ENCODE peak calls at places on chromosomes 16 and 17, in nine cellular contexts. One of them, this sample, is unnamed. For H3K4me1, the result is how much of the 10 kb centered on the place peaks cover.

GRCh38 chr17:65485388-65486299 is 75.8 kb downstream of the AXIN2 start:
- DNase-seq in heart right ventricle: no peak
- DNase-seq in CD8-positive, alpha-beta T cell: no peak
- DNase-seq in IMR-90: no peak
- DNase-seq in aorta: peak
- DNase-seq in SK-N-SH: no peak
- DNase-seq in A549: no peak
- DNase-seq in neuronal stem cell: no peak
- DNase-seq in cardiac muscle cell: no peak
- DNase-seq in this sample: no peak

GRCh38 chr17:17508019-17508535 is 11.9 kb upstream of the RASD1 start:
- DNase-seq in cardiac muscle cell: no peak
- DNase-seq in CD8-positive, alpha-beta T cell: no peak
- DNase-seq in aorta: no peak
- DNase-seq in A549: no peak
- DNase-seq in IMR-90: no peak
- DNase-seq in SK-N-SH: no peak
- DNase-seq in heart right ventricle: no peak
- DNase-seq in neuronal stem cell: no peak
- DNase-seq in this sample: no peak

GRCh38 chr16:11752856-11753255 is 10.2 kb upstream of the TXNDC11 start:
- DNase-seq in A549: no peak
- DNase-seq in aorta: no peak
- DNase-seq in neuronal stem cell: no peak
- DNase-seq in heart right ventricle: no peak
- DNase-seq in IMR-90: no peak
- DNase-seq in CD8-positive, alpha-beta T cell: no peak
- DNase-seq in SK-N-SH: no peak
- DNase-seq in cardiac muscle cell: no peak
- DNase-seq in this sample: no peak

GRCh38 chr17:57609125-57609877 is 135.8 kb downstream of the CCDC182 start:
- DNase-seq in cardiac muscle cell: no peak
- DNase-seq in A549: no peak
- DNase-seq in heart right ventricle: no peak
- DNase-seq in SK-N-SH: no peak
- DNase-seq in aorta: no peak
- DNase-seq in CD8-positive, alpha-beta T cell: no peak
- DNase-seq in neuronal stem cell: no peak
- DNase-seq in IMR-90: no peak
- DNase-seq in this sample: no peak

GRCh38 chr17:1561420-1562177 is 993 bp downstream of the PITPNA start:
- DNase-seq in SK-N-SH: peak
- DNase-seq in A549: peak
- DNase-seq in IMR-90: no peak
- DNase-seq in heart right ventricle: no peak
- DNase-seq in cardiac muscle cell: peak
- DNase-seq in CD8-positive, alpha-beta T cell: peak
- DNase-seq in aorta: no peak
- DNase-seq in neuronal stem cell: no peak
- DNase-seq in this sample: peak

GRCh38 chr17:80126449-80126715 is 20.5 kb downstream of the EIF4A3 start:
- DNase-seq in CD8-positive, alpha-beta T cell: no peak
- DNase-seq in aorta: no peak
- DNase-seq in neuronal stem cell: no peak
- DNase-seq in IMR-90: no peak
- DNase-seq in heart right ventricle: no peak
- DNase-seq in SK-N-SH: no peak
- DNase-seq in cardiac muscle cell: no peak
- DNase-seq in A549: no peak
- DNase-seq in this sample: no peak

GRCh38 chr16:12113581-12114375 is 137.2 kb downstream of the SNX29 start:
- DNase-seq in cardiac muscle cell: no peak
- DNase-seq in IMR-90: no peak
- DNase-seq in A549: no peak
- DNase-seq in heart right ventricle: no peak
- DNase-seq in aorta: no peak
- DNase-seq in SK-N-SH: peak
- DNase-seq in neuronal stem cell: no peak
- DNase-seq in CD8-positive, alpha-beta T cell: no peak
- DNase-seq in this sample: no peak

GRCh38 chr17:75707096-75707720 is 14.1 kb upstream of the ITGB4 start:
- DNase-seq in SK-N-SH: no peak
- DNase-seq in heart right ventricle: no peak
- DNase-seq in cardiac muscle cell: no peak
- DNase-seq in A549: peak
- DNase-seq in neuronal stem cell: no peak
- DNase-seq in aorta: no peak
- DNase-seq in CD8-positive, alpha-beta T cell: no peak
- DNase-seq in IMR-90: no peak
- DNase-seq in this sample: no peak

GRCh38 chr16:58509256-58510096 is 5.8 kb upstream of the SETD6 start:
- DNase-seq in cardiac muscle cell: no peak
- DNase-seq in CD8-positive, alpha-beta T cell: no peak
- DNase-seq in aorta: no peak
- DNase-seq in IMR-90: no peak
- DNase-seq in SK-N-SH: no peak
- DNase-seq in neuronal stem cell: no peak
- DNase-seq in heart right ventricle: no peak
- DNase-seq in A549: no peak
- DNase-seq in this sample: peak

GRCh38 chr16:48629016-48629415 is 19.0 kb upstream of the N4BP1 start:
- DNase-seq in CD8-positive, alpha-beta T cell: no peak
- DNase-seq in cardiac muscle cell: no peak
- DNase-seq in A549: no peak
- DNase-seq in heart right ventricle: no peak
- DNase-seq in SK-N-SH: no peak
- DNase-seq in neuronal stem cell: no peak
- DNase-seq in aorta: no peak
- DNase-seq in IMR-90: no peak
- DNase-seq in this sample: no peak

GRCh38 chr16:77306050-77306616 is 106.9 kb downstream of the SYCE1L start:
- DNase-seq in SK-N-SH: no peak
- DNase-seq in neuronal stem cell: no peak
- DNase-seq in IMR-90: no peak
- DNase-seq in cardiac muscle cell: no peak
- DNase-seq in CD8-positive, alpha-beta T cell: no peak
- DNase-seq in aorta: no peak
- DNase-seq in A549: no peak
- DNase-seq in heart right ventricle: no peak
- DNase-seq in this sample: no peak

GRCh38 chr17:8631554-8631877 is 991 bp upstream of the MYH10 start:
- DNase-seq in cardiac muscle cell: no peak
- DNase-seq in aorta: no peak
- DNase-seq in IMR-90: peak
- DNase-seq in neuronal stem cell: no peak
- DNase-seq in A549: no peak
- DNase-seq in CD8-positive, alpha-beta T cell: no peak
- DNase-seq in heart right ventricle: no peak
- DNase-seq in SK-N-SH: no peak
- DNase-seq in this sample: no peak

GRCh38 chr16:61937646-61938045 is 98.6 kb downstream of the CDH8 start:
- DNase-seq in CD8-positive, alpha-beta T cell: no peak
- DNase-seq in IMR-90: no peak
- DNase-seq in cardiac muscle cell: no peak
- DNase-seq in A549: no peak
- DNase-seq in neuronal stem cell: no peak
- DNase-seq in aorta: no peak
- DNase-seq in heart right ventricle: no peak
- DNase-seq in SK-N-SH: no peak
- DNase-seq in this sample: no peak

GRCh38 chr17:61360318-61360717 is 39.3 kb upstream of the TBX2 start:
- DNase-seq in SK-N-SH: no peak
- DNase-seq in cardiac muscle cell: no peak
- DNase-seq in A549: no peak
- DNase-seq in neuronal stem cell: no peak
- DNase-seq in aorta: no peak
- DNase-seq in heart right ventricle: no peak
- DNase-seq in IMR-90: no peak
- DNase-seq in CD8-positive, alpha-beta T cell: no peak
- DNase-seq in this sample: no peak

GRCh38 chr17:63086483-63087185 is 120.6 kb downstream of the TANC2 start:
- DNase-seq in cardiac muscle cell: no peak
- DNase-seq in aorta: no peak
- DNase-seq in SK-N-SH: no peak
- DNase-seq in heart right ventricle: no peak
- DNase-seq in A549: no peak
- DNase-seq in neuronal stem cell: no peak
- DNase-seq in CD8-positive, alpha-beta T cell: no peak
- DNase-seq in IMR-90: no peak
- DNase-seq in this sample: no peak

GRCh38 chr16:50881331-50881830 is 139.5 kb downstream of the CYLD start:
- DNase-seq in SK-N-SH: no peak
- DNase-seq in aorta: no peak
- DNase-seq in cardiac muscle cell: no peak
- DNase-seq in A549: no peak
- DNase-seq in CD8-positive, alpha-beta T cell: no peak
- DNase-seq in heart right ventricle: no peak
- DNase-seq in neuronal stem cell: no peak
- DNase-seq in IMR-90: no peak
- DNase-seq in this sample: no peak

GRCh38 chr16:85611205-85611454 is 2.0 kb upstream of the GSE1 start:
- DNase-seq in aorta: no peak
- DNase-seq in CD8-positive, alpha-beta T cell: no peak
- DNase-seq in SK-N-SH: no peak
- DNase-seq in cardiac muscle cell: peak
- DNase-seq in A549: no peak
- DNase-seq in neuronal stem cell: no peak
- DNase-seq in heart right ventricle: no peak
- DNase-seq in IMR-90: no peak
- DNase-seq in this sample: no peak

GRCh38 chr17:2867441-2868424 is 71.5 kb downstream of the RAP1GAP2 start:
- DNase-seq in neuronal stem cell: no peak
- DNase-seq in heart right ventricle: no peak
- DNase-seq in CD8-positive, alpha-beta T cell: no peak
- DNase-seq in A549: no peak
- DNase-seq in SK-N-SH: no peak
- DNase-seq in aorta: no peak
- DNase-seq in IMR-90: peak
- DNase-seq in cardiac muscle cell: no peak
- DNase-seq in this sample: no peak

GRCh38 chr17:48037036-48037881 is at the start of gene COPZ2:
- DNase-seq in heart right ventricle: peak
- DNase-seq in A549: peak
- DNase-seq in SK-N-SH: peak
- DNase-seq in neuronal stem cell: no peak
- DNase-seq in CD8-positive, alpha-beta T cell: peak
- DNase-seq in aorta: peak
- DNase-seq in cardiac muscle cell: peak
- DNase-seq in IMR-90: peak
- DNase-seq in this sample: peak
- H3K4me3 ChIP-seq in heart right ventricle: peak
- H3K4me3 ChIP-seq in A549: peak
- H3K4me3 ChIP-seq in SK-N-SH: peak
- H3K4me3 ChIP-seq in neuronal stem cell: peak
- H3K4me3 ChIP-seq in CD8-positive, alpha-beta T cell: peak
- H3K4me3 ChIP-seq in aorta: peak
- H3K4me3 ChIP-seq in cardiac muscle cell: peak
- H3K4me3 ChIP-seq in IMR-90: peak
- H3K4me3 ChIP-seq in this sample: peak

DNA sequence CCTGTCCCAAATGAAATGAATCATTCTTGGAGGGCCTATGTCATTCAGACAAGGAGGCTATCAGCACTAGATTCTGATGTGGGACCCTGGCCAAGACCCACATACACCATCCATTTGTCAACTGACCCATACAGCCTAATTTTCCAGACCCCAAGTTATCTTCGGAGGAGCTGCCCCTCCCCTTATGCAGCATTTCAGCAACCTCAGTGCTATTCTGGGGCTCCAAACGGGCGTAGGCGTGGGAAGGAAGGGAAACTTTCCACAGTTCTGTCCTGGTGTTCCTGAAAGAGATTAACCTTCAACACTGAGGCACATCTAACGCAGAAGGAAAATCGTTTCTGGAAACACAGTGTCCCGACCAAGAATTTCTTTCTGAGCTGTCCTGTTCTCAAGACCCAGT is 86.7 kb downstream of the MYH11 start:
- DNase-seq in CD8-positive, alpha-beta T cell: no peak
- DNase-seq in neuronal stem cell: no peak
- DNase-seq in IMR-90: no peak
- DNase-seq in cardiac muscle cell: no peak
- DNase-seq in aorta: peak
- DNase-seq in heart right ventricle: peak
- DNase-seq in A549: no peak
- DNase-seq in SK-N-SH: no peak
- DNase-seq in this sample: no peak
- H3K4me1 ChIP-seq in CD8-positive, alpha-beta T cell: under half
- H3K4me1 ChIP-seq in neuronal stem cell: under half
- H3K4me1 ChIP-seq in IMR-90: under half
- H3K4me1 ChIP-seq in cardiac muscle cell: under half
- H3K4me1 ChIP-seq in aorta: under half
- H3K4me1 ChIP-seq in heart right ventricle: under half
- H3K4me1 ChIP-seq in A549: under half
- H3K4me1 ChIP-seq in SK-N-SH: under half
- H3K4me1 ChIP-seq in this sample: under half

GRCh38 chr16:4386951-4387565 is 15.4 kb downstream of the VASN start:
- DNase-seq in aorta: peak
- DNase-seq in SK-N-SH: no peak
- DNase-seq in CD8-positive, alpha-beta T cell: no peak
- DNase-seq in IMR-90: no peak
- DNase-seq in heart right ventricle: no peak
- DNase-seq in neuronal stem cell: no peak
- DNase-seq in A549: no peak
- DNase-seq in cardiac muscle cell: no peak
- DNase-seq in this sample: no peak

GRCh38 chr16:4388275-4389021 is 16.8 kb downstream of the VASN start:
- DNase-seq in A549: no peak
- DNase-seq in cardiac muscle cell: peak
- DNase-seq in CD8-positive, alpha-beta T cell: no peak
- DNase-seq in IMR-90: no peak
- DNase-seq in neuronal stem cell: no peak
- DNase-seq in SK-N-SH: no peak
- DNase-seq in heart right ventricle: peak
- DNase-seq in aorta: peak
- DNase-seq in this sample: no peak

GRCh38 chr16:4390266-4391260 is 18.9 kb downstream of the VASN start:
- DNase-seq in CD8-positive, alpha-beta T cell: no peak
- DNase-seq in cardiac muscle cell: no peak
- DNase-seq in SK-N-SH: no peak
- DNase-seq in aorta: no peak
- DNase-seq in heart right ventricle: no peak
- DNase-seq in neuronal stem cell: no peak
- DNase-seq in A549: no peak
- DNase-seq in IMR-90: no peak
- DNase-seq in this sample: no peak

GRCh38 chr16:4387769-4388168 is 16.1 kb downstream of the VASN start:
- DNase-seq in cardiac muscle cell: no peak
- DNase-seq in IMR-90: no peak
- DNase-seq in A549: no peak
- DNase-seq in heart right ventricle: no peak
- DNase-seq in SK-N-SH: no peak
- DNase-seq in aorta: peak
- DNase-seq in neuronal stem cell: no peak
- DNase-seq in CD8-positive, alpha-beta T cell: no peak
- DNase-seq in this sample: no peak

GRCh38 chr16:4389051-4389955 is 17.7 kb downstream of the VASN start:
- DNase-seq in heart right ventricle: no peak
- DNase-seq in A549: no peak
- DNase-seq in aorta: no peak
- DNase-seq in SK-N-SH: no peak
- DNase-seq in cardiac muscle cell: peak
- DNase-seq in neuronal stem cell: no peak
- DNase-seq in CD8-positive, alpha-beta T cell: no peak
- DNase-seq in IMR-90: no peak
- DNase-seq in this sample: no peak
- H3K27ac ChIP-seq in heart right ventricle: peak
- H3K27ac ChIP-seq in A549: no peak
- H3K27ac ChIP-seq in aorta: peak
- H3K27ac ChIP-seq in SK-N-SH: no peak
- H3K27ac ChIP-seq in cardiac muscle cell: peak
- H3K27ac ChIP-seq in neuronal stem cell: peak
- H3K27ac ChIP-seq in CD8-positive, alpha-beta T cell: no peak
- H3K27ac ChIP-seq in IMR-90: no peak
- H3K27ac ChIP-seq in this sample: no peak

GRCh38 chr16:81469183-81469677 is 24.6 kb downstream of the CMIP start:
- DNase-seq in cardiac muscle cell: no peak
- DNase-seq in heart right ventricle: no peak
- DNase-seq in SK-N-SH: no peak
- DNase-seq in aorta: no peak
- DNase-seq in neuronal stem cell: no peak
- DNase-seq in A549: no peak
- DNase-seq in CD8-positive, alpha-beta T cell: no peak
- DNase-seq in IMR-90: no peak
- DNase-seq in this sample: no peak
- H3K4me3 ChIP-seq in cardiac muscle cell: no peak
- H3K4me3 ChIP-seq in heart right ventricle: no peak
- H3K4me3 ChIP-seq in SK-N-SH: no peak
- H3K4me3 ChIP-seq in aorta: no peak
- H3K4me3 ChIP-seq in neuronal stem cell: no peak
- H3K4me3 ChIP-seq in A549: no peak
- H3K4me3 ChIP-seq in CD8-positive, alpha-beta T cell: no peak
- H3K4me3 ChIP-seq in IMR-90: no peak
- H3K4me3 ChIP-seq in this sample: no peak

This sample was measured in CD4-positive, alpha-beta memory T cell.